ENCODE peak calls at places on chromosome 19, in eight cellular contexts. N is kidney epithelial cell, O is body of pancreas, A is ovary, D is cardiac fibroblast, Z is GM12878, W is tibial artery, C is brain microvascular endothelial cell. F is an unnamed sample.
A peak's percentile ranks its signal among the peaks of the same experiment; 100 is the strongest.

GRCh38 chr19:34589730-34590129 is 87.2 kb downstream of the SCGB2B2 start:
- DNase-seq in N (no peak), O (peak; percentile 93), A (no peak), D (no peak), Z (no peak), W (no peak), C (no peak), F (no peak)

GRCh38 chr19:56142897-56143434 is 1.9 kb downstream of the ZNF444 start:
- DNase-seq in N (no peak), O (no peak), A (no peak), D (no peak), Z (no peak), W (no peak), C (no peak), F (no peak)

GRCh38 chr19:5112175-5112574 is 143.3 kb downstream of the KDM4B start:
- DNase-seq in N (no peak), O (peak; percentile 37), A (no peak), D (no peak), Z (no peak), W (no peak), C (no peak), F (no peak)

GRCh38 chr19:18852634-18853033 is 20.9 kb downstream of the UPF1 start:
- DNase-seq in N (no peak), O (no peak), A (no peak), D (no peak), Z (no peak), W (no peak), C (no peak), F (no peak)

GRCh38 chr19:10093295-10094186 is 7.4 kb downstream of the SHFL start:
- DNase-seq in N (no peak), O (no peak), A (no peak), D (no peak), Z (no peak), W (no peak), C (no peak), F (no peak)

GRCh38 chr19:18789883-18790565 is 1.1 kb downstream of the COMP start:
- DNase-seq in N (no peak), O (peak; percentile 41), A (no peak), D (peak; percentile 41), Z (no peak), W (peak; percentile 81), C (no peak), F (no peak)

GRCh38 chr19:33905937-33906577 is 109.4 kb downstream of the KCTD15 start:
- DNase-seq in N (no peak), O (peak; percentile 90), A (peak; percentile 80), D (peak; percentile 59), Z (no peak), W (peak; percentile 34), C (peak; percentile 3), F (no peak)

GRCh38 chr19:10839071-10840050 is 3.3 kb upstream of the TMED1 start:
- DNase-seq in N (no peak), O (peak; percentile 89), A (no peak), D (no peak), Z (no peak), W (no peak), C (no peak), F (no peak)

GRCh38 chr19:47794526-47794925 is 9.8 kb downstream of the TPRX1 start:
- DNase-seq in N (no peak), O (no peak), A (no peak), D (no peak), Z (no peak), W (no peak), C (no peak), F (no peak)

GRCh38 chr19:49347835-49348234 is 12.6 kb downstream of the CD37 start:
- DNase-seq in N (no peak), O (peak; percentile 49), A (no peak), D (peak; percentile 66), Z (no peak), W (no peak), C (peak; percentile 54), F (no peak)

GRCh38 chr19:10516671-10517286 is 468 bp downstream of the S1PR5 start:
- DNase-seq in N (no peak), O (no peak), A (no peak), D (no peak), Z (no peak), W (no peak), C (peak; percentile 3), F (no peak)

GRCh38 chr19:45035755-45036154 is 3.1 kb upstream of the CLASRP start:
- DNase-seq in N (no peak), O (no peak), A (no peak), D (no peak), Z (no peak), W (no peak), C (no peak), F (no peak)

GRCh38 chr19:45040059-45040767 is 1.4 kb downstream of the CLASRP start:
- DNase-seq in N (no peak), O (no peak), A (no peak), D (no peak), Z (no peak), W (no peak), C (no peak), F (peak; percentile 69)

GRCh38 chr19:45041125-45041524 is 2.3 kb downstream of the CLASRP start:
- DNase-seq in N (no peak), O (no peak), A (no peak), D (no peak), Z (no peak), W (no peak), C (no peak), F (no peak)

GRCh38 chr19:45037393-45038169 is 1.3 kb upstream of the CLASRP start:
- DNase-seq in N (no peak), O (no peak), A (peak; percentile 45), D (no peak), Z (no peak), W (no peak), C (no peak), F (no peak)

GRCh38 chr19:45038931-45039893 is at the start of gene CLASRP:
- DNase-seq in N (peak; percentile 34), O (peak; percentile 91), A (peak; percentile 92), D (peak; percentile 95), Z (peak; percentile 44), W (peak; percentile 88), C (peak; percentile 81), F (peak; percentile 89)
- TF ChIP-seq CTCF in N (no peak), O (no peak), A (no peak), D (no peak), Z (no peak), W (no peak), C (no peak), F (no peak)

DNA sequence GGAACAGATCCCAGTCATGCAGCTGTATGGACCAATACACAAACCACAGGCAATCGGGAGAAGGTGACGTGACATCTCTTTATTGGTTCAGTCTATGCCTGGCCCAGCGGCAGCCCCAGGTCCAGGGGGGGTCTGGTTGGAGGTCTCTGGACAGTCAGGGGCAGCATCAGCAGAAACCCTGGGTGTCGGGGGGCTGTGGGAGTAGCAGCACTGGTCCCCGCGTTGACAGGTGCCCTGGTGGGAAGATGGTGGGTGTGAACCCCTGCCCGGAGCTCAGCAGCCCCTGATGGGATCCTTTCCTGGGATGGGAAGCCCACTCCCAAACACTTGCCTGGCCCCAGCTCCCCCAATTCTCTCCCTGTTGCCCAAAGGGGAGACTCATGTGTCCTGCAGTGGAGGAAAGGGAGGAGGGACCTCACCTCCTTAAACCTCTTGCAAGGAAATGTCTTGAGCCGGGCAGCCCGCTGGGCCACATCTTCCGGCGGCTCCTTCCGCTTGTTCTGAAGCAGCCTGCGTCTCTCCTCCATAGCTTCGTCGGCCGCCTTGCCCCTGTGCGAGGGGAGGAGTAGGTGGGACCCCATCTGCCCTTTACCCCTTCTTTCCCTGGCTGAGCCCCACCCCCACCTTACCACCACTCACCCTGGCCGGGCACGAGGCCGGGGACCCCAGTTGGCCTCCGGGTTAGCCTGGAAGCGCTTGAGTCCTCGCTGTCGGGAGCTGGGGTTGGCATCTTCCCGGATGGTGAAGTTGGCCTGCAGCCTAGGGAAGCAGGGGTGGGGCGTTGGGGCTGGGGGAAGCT is 2.4 kb upstream of the LYL1 start:
- DNase-seq in N (no peak), O (no peak), A (peak; percentile 36), D (no peak), Z (no peak), W (no peak), C (no peak), F (no peak)
- TF ChIP-seq CTCF in N (no peak), O (no peak), A (no peak), D (no peak), Z (no peak), W (no peak), C (no peak), F (peak; percentile 73)

DNA sequence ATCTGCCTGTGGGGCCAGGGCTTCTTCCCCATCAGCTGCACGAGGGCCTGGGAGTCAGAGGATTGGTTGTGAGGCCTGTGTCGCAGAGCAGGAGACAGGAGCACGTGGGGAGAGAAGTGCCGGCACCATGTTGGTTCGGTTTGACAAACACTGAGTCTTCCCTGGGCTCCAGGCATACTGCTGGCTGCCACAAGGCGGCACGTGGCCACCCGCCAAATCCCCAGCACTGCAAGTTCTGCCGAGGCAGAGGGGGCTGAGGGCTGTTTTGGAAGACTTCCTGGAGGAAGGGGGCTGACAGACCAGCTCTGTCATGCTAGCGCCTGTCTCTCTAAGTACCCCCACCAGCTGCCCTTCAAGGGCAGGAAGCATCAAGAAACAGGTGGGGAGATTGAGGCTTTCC is 9.5 kb downstream of the SHANK1 start:
- DNase-seq in N (no peak), O (no peak), A (no peak), D (no peak), Z (no peak), W (no peak), C (no peak), F (no peak)
- TF ChIP-seq CTCF in N (no peak), O (no peak), A (no peak), D (no peak), Z (no peak), W (no peak), C (peak; percentile 8), F (no peak)

GRCh38 chr19:31140717-31141116 is 208.5 kb downstream of the TSHZ3 start:
- DNase-seq in N (peak; percentile 23), O (no peak), A (no peak), D (peak; percentile 36), Z (no peak), W (no peak), C (peak; percentile 80), F (no peak)
- TF ChIP-seq CTCF in N (no peak), O (no peak), A (no peak), D (no peak), Z (no peak), W (no peak), C (peak; percentile 40), F (no peak)

GRCh38 chr19:873084-874019 is 13.9 kb downstream of the CFD start:
- DNase-seq in N (no peak), O (no peak), A (no peak), D (peak; percentile 37), Z (peak; percentile 32), W (no peak), C (no peak), F (no peak)

GRCh38 chr19:872266-872951 is 12.9 kb downstream of the CFD start:
- DNase-seq in N (no peak), O (peak; percentile 34), A (peak; percentile 74), D (peak; percentile 56), Z (peak; percentile 36), W (no peak), C (no peak), F (peak; percentile 71)

GRCh38 chr19:876780-877314 is 16.1 kb downstream of the MED16 start:
- DNase-seq in N (no peak), O (no peak), A (no peak), D (no peak), Z (no peak), W (no peak), C (no peak), F (no peak)

GRCh38 chr19:875265-875879 is 15.9 kb downstream of the CFD start:
- DNase-seq in N (no peak), O (no peak), A (no peak), D (no peak), Z (no peak), W (no peak), C (no peak), F (no peak)

GRCh38 chr19:876089-876488 is 16.6 kb downstream of the CFD start:
- DNase-seq in N (no peak), O (no peak), A (no peak), D (no peak), Z (no peak), W (no peak), C (no peak), F (no peak)
- TF ChIP-seq CTCF in N (no peak), O (no peak), A (no peak), D (no peak), Z (no peak), W (no peak), C (no peak), F (no peak)

F was measured in CD14-positive monocyte.